ENCODE peak calls at places on chromosomes 13 and 19, in six cellular contexts. Q is breast epithelium, Z is astrocyte, R is left ventricle myocardium inferior, K is psoas muscle, T is cardiac muscle cell. X is an unnamed sample.

GRCh38 chr13:82772802-82773201 is 1109.5 kb downstream of the SLITRK1 start:
- DNase-seq in Q (no peak), K (no peak), T (peak; percentile 17), R (no peak), Z (peak; percentile 36), X (no peak)

GRCh38 chr19:18153555-18154134 is 682 bp downstream of the PIK3R2 start:
- DNase-seq in Z (no peak), K (peak; percentile 40), R (no peak), Q (no peak), T (no peak), X (no peak)

GRCh38 chr13:59710416-59710815 is 453.3 kb downstream of the DIAPH3 start:
- DNase-seq in R (no peak), T (no peak), K (no peak), Z (no peak), Q (no peak), X (no peak)

GRCh38 chr19:3507371-3508120 is 1.4 kb downstream of the FZR1 start:
- DNase-seq in K (no peak), R (no peak), T (no peak), Q (no peak), Z (no peak), X (no peak)

GRCh38 chr13:52010890-52011689 is at the start of gene ATP7B:
- DNase-seq in R (no peak), K (no peak), Q (no peak), T (peak; percentile 13), Z (no peak), X (no peak)

GRCh38 chr13:112893570-112894422 is 75.2 kb upstream of the MCF2L start:
- DNase-seq in K (no peak), Q (no peak), T (peak; percentile 11), R (no peak), Z (no peak), X (no peak)

GRCh38 chr19:2627855-2628254 is 74.6 kb downstream of the GNG7 start:
- DNase-seq in Q (no peak), Z (peak; percentile 56), K (no peak), T (no peak), R (no peak), X (no peak)

GRCh38 chr19:10270180-10270615 is 722 bp upstream of the ICAM1 start:
- DNase-seq in Q (no peak), T (peak; percentile 68), Z (no peak), R (peak; percentile 76), K (peak; percentile 69), X (no peak)

GRCh38 chr13:112186091-112186490 is 119.1 kb downstream of the SOX1 start:
- DNase-seq in Z (no peak), Q (no peak), K (no peak), R (no peak), T (no peak), X (no peak)

GRCh38 chr13:82747948-82748347 is 1134.3 kb downstream of the SLITRK1 start:
- DNase-seq in K (no peak), Z (peak; percentile 45), Q (no peak), R (no peak), T (peak; percentile 2), X (no peak)

GRCh38 chr19:55197531-55197930 is 11.8 kb downstream of the PTPRH start:
- DNase-seq in T (no peak), Q (no peak), K (no peak), Z (no peak), R (no peak), X (no peak)

GRCh38 chr13:110014719-110015118 is 228.3 kb upstream of the IRS2 start:
- DNase-seq in K (no peak), Z (no peak), R (no peak), Q (no peak), T (no peak), X (no peak)

GRCh38 chr13:84137292-84137691 is 255.0 kb upstream of the SLITRK1 start:
- DNase-seq in Z (peak; percentile 37), R (no peak), Q (no peak), K (no peak), T (peak; percentile 0), X (no peak)

GRCh38 chr13:94112227-94112626 is 367.3 kb downstream of the DCT start:
- DNase-seq in T (peak; percentile 94), Z (peak; percentile 98), R (no peak), K (peak; percentile 16), Q (no peak), X (no peak)

GRCh38 chr19:3687774-3688706 is 12.2 kb downstream of the PIP5K1C start:
- DNase-seq in R (no peak), K (no peak), Q (peak; percentile 78), Z (no peak), T (no peak), X (no peak)

GRCh38 chr13:98345103-98345899 is 168.2 kb upstream of the RNF113B start:
- DNase-seq in Z (no peak), T (peak; percentile 20), Q (no peak), R (no peak), K (no peak), X (no peak)

GRCh38 chr19:49339364-49340068 is 4.3 kb downstream of the CD37 start:
- DNase-seq in T (peak; percentile 96), Z (peak; percentile 84), Q (peak; percentile 83), R (peak; percentile 90), K (peak; percentile 83), X (no peak)

GRCh38 chr13:93422980-93423554 is 196.5 kb downstream of the GPC6 start:
- DNase-seq in Z (no peak), T (peak; percentile 21), R (no peak), Q (no peak), K (no peak), X (no peak)

GRCh38 chr19:9883231-9883758 is 48.2 kb downstream of the PIN1 start:
- DNase-seq in R (no peak), K (no peak), T (peak; percentile 38), Z (no peak), Q (no peak), X (no peak)

GRCh38 chr13:33610471-33611015 is 207.4 kb upstream of the RFC3 start:
- DNase-seq in Q (no peak), T (peak; percentile 35), Z (peak; percentile 25), R (peak; percentile 78), K (peak; percentile 73), X (peak; percentile 27)

GRCh38 chr19:17490411-17490810 is 20.1 kb downstream of the SLC27A1 start:
- DNase-seq in K (no peak), T (no peak), Q (no peak), Z (no peak), R (no peak), X (no peak)

GRCh38 chr13:98439136-98439828 is 137.6 kb downstream of the STK24 start:
- DNase-seq in Q (no peak), K (no peak), Z (no peak), T (no peak), R (no peak), X (no peak)

GRCh38 chr13:33186851-33187250 is 98.7 kb downstream of the STARD13 start:
- DNase-seq in Q (no peak), Z (peak; percentile 94), R (no peak), T (peak; percentile 78), K (no peak), X (no peak)

GRCh38 chr13:43157796-43158195 is 134.4 kb downstream of the DNAJC15 start:
- DNase-seq in Q (no peak), R (no peak), K (no peak), T (no peak), Z (peak; percentile 31), X (no peak)

GRCh38 chr19:9885077-9885552 is 50.0 kb downstream of the PIN1 start:
- DNase-seq in R (peak; percentile 41), K (peak; percentile 44), Z (peak; percentile 5), Q (no peak), T (peak; percentile 74), X (no peak)

GRCh38 chr19:54407780-54408179 is 7.5 kb upstream of the TTYH1 start:
- DNase-seq in K (no peak), T (no peak), R (no peak), Q (no peak), Z (no peak), X (no peak)

GRCh38 chr13:33722216-33722900 is 95.6 kb upstream of the RFC3 start:
- DNase-seq in Q (no peak), K (no peak), T (peak; percentile 20), Z (no peak), R (no peak), X (no peak)

GRCh38 chr19:8641908-8642547 is 11.6 kb downstream of the NFILZ start:
- DNase-seq in R (no peak), Q (no peak), Z (peak; percentile 35), T (peak; percentile 79), K (no peak), X (peak; percentile 39)

GRCh38 chr19:19372656-19373416 is 32.6 kb upstream of the GATAD2A start:
- DNase-seq in Q (no peak), Z (no peak), T (peak; percentile 61), K (no peak), R (peak; percentile 66), X (no peak)

DNA sequence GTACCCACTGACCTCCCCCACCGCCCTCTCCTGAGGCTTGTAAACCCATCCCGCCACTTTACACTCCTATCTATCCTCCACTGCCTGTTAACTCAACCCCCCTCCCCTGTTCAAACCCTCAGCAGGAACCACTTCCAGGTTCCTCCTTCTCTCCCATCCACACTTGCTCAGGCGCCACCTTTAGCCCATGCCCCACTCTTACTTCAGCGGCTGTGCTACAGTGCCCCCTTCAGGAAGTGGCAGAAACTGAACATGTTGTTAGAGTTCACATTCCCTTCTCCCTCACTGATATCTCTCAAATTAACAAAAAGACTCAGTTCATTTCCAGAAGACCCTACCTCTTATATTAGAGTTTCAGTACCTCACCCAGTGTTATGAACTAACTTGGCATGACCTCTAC is 49.4 kb downstream of the ZNF91 start:
- DNase-seq in T (no peak), K (no peak), Q (no peak), Z (no peak), R (no peak), X (peak; percentile 52)
- H3K9me3 ChIP-seq in T (peaks cover 9% of the 10 kb centered on the region), K (peaks cover 98% of the 10 kb centered on the region), Q (peaks cover 98% of the 10 kb centered on the region), Z (peaks cover 43% of the 10 kb centered on the region), R (peaks cover 100% of the 10 kb centered on the region), X (no peaks in the 10 kb centered on the region)

GRCh38 chr13:85381082-85381481 is 418.1 kb downstream of the SLITRK6 start:
- DNase-seq in Z (no peak), Q (no peak), T (no peak), K (no peak), R (no peak), X (no peak)

GRCh38 chr13:85383291-85383690 is 415.9 kb downstream of the SLITRK6 start:
- DNase-seq in K (no peak), R (no peak), Q (no peak), T (no peak), Z (no peak), X (no peak)

DNA sequence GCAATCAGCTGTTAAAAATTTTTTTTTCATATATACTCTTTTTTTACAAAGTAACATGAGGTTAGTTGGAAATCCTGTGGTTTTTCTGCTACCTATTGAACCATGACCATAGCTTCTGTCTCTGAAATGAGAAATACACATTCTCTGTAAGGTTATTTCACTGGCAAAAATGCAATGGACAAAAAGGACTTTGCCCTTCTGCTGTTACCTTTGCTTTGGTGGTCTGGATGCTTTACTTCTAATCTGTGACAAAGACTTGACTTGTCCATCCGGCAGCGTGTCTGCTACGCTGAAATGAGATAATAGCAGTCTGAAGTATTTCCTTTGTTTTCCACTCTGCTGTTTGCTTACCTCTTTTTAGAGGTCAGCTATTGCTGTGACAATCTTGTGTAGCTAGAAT is 412.8 kb downstream of the SLITRK6 start:
- DNase-seq in Z (no peak), T (peak; percentile 8), R (no peak), K (no peak), Q (no peak), X (no peak)
- H3K4me3 ChIP-seq in Z (no peak overlapping the region), T (no peak overlapping the region), R (no peak overlapping the region), K (no peak overlapping the region), Q (no peak overlapping the region), X (no peak overlapping the region)

GRCh38 chr13:26051231-26052135 is at the start of gene SHISA2:
- DNase-seq in Z (peak; percentile 49), R (peak; percentile 27), T (peak; percentile 74), K (peak; percentile 37), Q (no peak), X (peak; percentile 48)
- H3K27ac ChIP-seq in Z (peak within 1 kb of the TSS; percentile 62), R (peak within 1 kb of the TSS; percentile 22), T (no peak within 1 kb of the TSS), K (peak within 1 kb of the TSS; percentile 82), Q (no peak within 1 kb of the TSS), X (no peak within 1 kb of the TSS)

GRCh38 chr19:40013991-40014390 is 17.1 kb downstream of the ZNF546 start:
- DNase-seq in Q (no peak), K (no peak), T (no peak), R (no peak), Z (no peak), X (no peak)
- H3K9me3 ChIP-seq in Q (peaks cover 82% of the 10 kb centered on the region), K (peaks cover 81% of the 10 kb centered on the region), T (peaks cover 15% of the 10 kb centered on the region), R (peaks cover 98% of the 10 kb centered on the region), Z (peaks cover 24% of the 10 kb centered on the region), X (no peaks in the 10 kb centered on the region)